ENCODE peak calls at places on chromosome X, in nine cellular contexts. P is EL; N is nucleus accumbens; H is AG08396; C is NCI-H1417; D is stimulated activated naive CD8-positive, alpha-beta T cell treated with anti-CD3 and anti-CD28 coated beads, Interleukin-15, amount 100 ng/mL, for 72 hours; W is WTC11; O is SW480; S is glutamatergic neuron. M is an unnamed sample.

GRCh38 chrX:53716328-53717088 is 30.0 kb upstream of the HUWE1 start:
- DNase-seq in P (peak; percentile 60), N (no peak), H (no peak), C (no peak), D (peak; percentile 67), W (no peak), O (peak; percentile 81), S (no peak), M (no peak)

GRCh38 chrX:141176586-141177451 is at the start of gene LDOC1:
- DNase-seq in P (peak; percentile 76), N (peak; percentile 29), H (peak; percentile 93), C (peak; percentile 84), D (peak; percentile 70), W (peak; percentile 69), O (no peak), S (peak; percentile 91), M (peak; percentile 90)

GRCh38 chrX:132467029-132467428 is 21.8 kb downstream of the MBNL3 start:
- DNase-seq in P (no peak), N (no peak), H (peak; percentile 11), C (no peak), D (no peak), W (no peak), O (no peak), S (no peak), M (no peak)

GRCh38 chrX:111869639-111870034 is 6.3 kb upstream of the TRPC5OS start:
- DNase-seq in P (peak; percentile 0), N (no peak), H (peak; percentile 32), C (peak; percentile 29), D (peak; percentile 7), W (peak; percentile 19), O (peak; percentile 68), S (no peak), M (peak; percentile 64)

GRCh38 chrX:37420179-37420578 is 71.0 kb downstream of the PRRG1 start:
- DNase-seq in P (peak; percentile 5), N (no peak), H (no peak), C (no peak), D (no peak), W (no peak), O (no peak), S (no peak), M (no peak)

GRCh38 chrX:19753368-19753767 is 134.0 kb downstream of the SH3KBP1 start:
- DNase-seq in P (no peak), N (no peak), H (no peak), C (no peak), D (no peak), W (no peak), O (no peak), S (no peak), M (no peak)

GRCh38 chrX:27679281-27679680 is 89.1 kb downstream of the DCAF8L2 start:
- DNase-seq in P (no peak), N (no peak), H (no peak), C (no peak), D (no peak), W (no peak), O (no peak), S (no peak), M (no peak)

GRCh38 chrX:83501540-83501939 is 6.5 kb upstream of the POU3F4 start:
- DNase-seq in P (no peak), N (no peak), H (no peak), C (no peak), D (no peak), W (peak; percentile 26), O (no peak), S (peak; percentile 12), M (peak; percentile 43)

GRCh38 chrX:37060999-37061398 is 52.8 kb downstream of the FAM47C start:
- DNase-seq in P (peak; percentile 27), N (no peak), H (peak; percentile 21), C (peak; percentile 37), D (no peak), W (no peak), O (peak; percentile 52), S (no peak), M (peak; percentile 38)

GRCh38 chrX:31319586-31319985 is 247.7 kb upstream of the FTHL17 start:
- DNase-seq in P (peak; percentile 26), N (no peak), H (no peak), C (no peak), D (no peak), W (no peak), O (no peak), S (no peak), M (no peak)

GRCh38 chrX:30570505-30570904 is 7.1 kb downstream of the TASL start:
- DNase-seq in P (peak; percentile 8), N (no peak), H (peak; percentile 11), C (no peak), D (no peak), W (no peak), O (peak; percentile 2), S (no peak), M (no peak)

GRCh38 chrX:12021708-12022107 is 116.6 kb upstream of the FRMPD4 start:
- DNase-seq in P (no peak), N (no peak), H (no peak), C (no peak), D (no peak), W (no peak), O (no peak), S (no peak), M (no peak)

M was measured in H9.